ENCODE peak calls at places on chromosomes 12 and 14, in seven cellular contexts. B is CD4-positive, alpha-beta T cell; W is GM10248; K is WTC11; J is BJ; T is AG04450; C is astrocyte. A is an unnamed sample.

GRCh38 chr12:101490286-101490920 is 15.3 kb downstream of the SPIC start:
- DNase-seq in B (no peak), W (peak; percentile 34), K (peak; percentile 41), J (no peak), T (no peak), C (no peak), A (peak; percentile 35)

GRCh38 chr12:27012239-27012981 is 1.8 kb downstream of the TM7SF3 start:
- DNase-seq in B (no peak), W (no peak), K (no peak), J (no peak), T (no peak), C (no peak), A (no peak)

GRCh38 chr14:95110178-95110577 is 47.2 kb downstream of the DICER1 start:
- DNase-seq in B (no peak), W (no peak), K (no peak), J (no peak), T (no peak), C (no peak), A (no peak)

GRCh38 chr14:34496679-34497513 is 34.9 kb upstream of the SPTSSA start:
- DNase-seq in B (no peak), W (no peak), K (peak; percentile 45), J (peak; percentile 92), T (peak; percentile 98), C (peak; percentile 100), A (no peak)

GRCh38 chr12:117538926-117539325 is 177.5 kb upstream of the NOS1 start:
- DNase-seq in B (no peak), W (no peak), K (no peak), J (no peak), T (no peak), C (no peak), A (no peak)

GRCh38 chr14:34065690-34066391 is 115.0 kb upstream of the EGLN3 start:
- DNase-seq in B (no peak), W (no peak), K (no peak), J (no peak), T (no peak), C (no peak), A (no peak)

GRCh38 chr12:93200291-93200917 is 177.3 kb upstream of the NUDT4 start:
- DNase-seq in B (no peak), W (peak; percentile 17), K (no peak), J (no peak), T (no peak), C (peak; percentile 53), A (peak; percentile 10)

GRCh38 chr14:96631621-96632362 is 129.6 kb downstream of the PAPOLA start:
- DNase-seq in B (no peak), W (no peak), K (no peak), J (no peak), T (no peak), C (no peak), A (no peak)

GRCh38 chr14:103220134-103220981 is 97.1 kb downstream of the TNFAIP2 start:
- DNase-seq in B (no peak), W (no peak), K (peak; percentile 43), J (no peak), T (no peak), C (no peak), A (no peak)

DNA sequence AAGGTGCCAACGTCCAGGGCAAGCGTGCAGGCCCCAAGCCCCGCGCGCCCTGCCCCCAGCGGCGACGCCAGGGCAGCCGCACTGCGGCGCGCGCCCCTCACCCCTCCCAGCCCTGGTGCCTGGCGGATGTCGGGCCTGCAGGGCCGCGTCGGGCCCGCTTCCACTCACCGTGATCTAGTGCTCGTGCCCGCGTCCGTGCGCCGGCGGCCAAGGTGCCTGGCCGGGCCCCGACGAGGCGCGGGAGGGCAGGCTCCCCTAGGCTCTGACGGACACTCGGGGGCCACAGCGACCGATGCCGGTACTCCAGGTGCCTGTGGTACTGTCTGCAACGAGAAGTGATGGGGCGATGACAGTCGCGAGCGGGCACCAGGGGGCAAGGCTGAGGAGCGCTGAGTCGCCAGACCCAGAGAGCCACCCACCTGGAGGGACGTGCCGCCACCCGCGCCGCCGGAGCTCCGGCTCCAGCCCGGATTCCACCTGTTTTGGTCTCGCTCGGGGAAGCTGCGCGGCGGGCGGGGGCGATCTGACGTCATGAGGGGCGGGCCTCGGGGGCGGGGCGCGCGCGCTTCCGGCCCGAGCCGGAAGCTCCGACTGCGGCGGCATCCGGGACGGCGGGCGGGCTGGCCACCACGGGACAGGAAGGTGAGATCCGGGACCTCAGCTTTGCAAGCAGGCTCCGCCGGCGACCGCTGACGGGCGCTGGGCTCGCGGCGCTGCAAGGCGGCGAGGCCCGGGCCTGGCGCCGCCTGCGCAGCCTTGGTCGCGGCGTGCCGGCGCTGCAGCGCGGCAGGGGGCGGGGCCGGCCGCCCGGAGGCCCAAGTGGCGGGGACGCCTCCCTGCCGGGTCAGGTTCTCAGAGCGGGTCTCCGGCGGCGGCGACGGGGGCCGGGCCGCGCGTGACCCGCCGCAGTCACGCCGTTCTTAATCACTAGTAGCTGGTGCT is at the start of the genes LYSET and MOAP1:
- DNase-seq in B (peak; percentile 91), W (peak; percentile 94), K (peak; percentile 89), J (no peak), T (peak; percentile 36), C (peak; percentile 73), A (peak; percentile 92)
- TF ChIP-seq CTCF in B (peak; percentile 29), W (peak; percentile 27), K (no peak), J (no peak), T (no peak), C (no peak), A (peak; percentile 11)

GRCh38 chr12:42143401-42144173 is 1.1 kb downstream of the GXYLT1 start:
- DNase-seq in B (no peak), W (peak; percentile 13), K (no peak), J (no peak), T (no peak), C (peak; percentile 25), A (no peak)

GRCh38 chr12:42145197-42145549 is 499 bp upstream of the GXYLT1 start:
- DNase-seq in B (no peak), W (no peak), K (no peak), J (no peak), T (no peak), C (no peak), A (peak; percentile 6)

GRCh38 chr12:42144174-42144423 is 575 bp downstream of the GXYLT1 start:
- DNase-seq in B (no peak), W (no peak), K (peak; percentile 30), J (no peak), T (no peak), C (no peak), A (no peak)

GRCh38 chr12:42145552-42146215 is 1.0 kb upstream of the GXYLT1 start:
- DNase-seq in B (no peak), W (no peak), K (no peak), J (no peak), T (no peak), C (no peak), A (no peak)

GRCh38 chr12:42144424-42145196 is at the start of gene GXYLT1:
- DNase-seq in B (peak; percentile 80), W (peak; percentile 95), K (peak; percentile 88), J (peak; percentile 57), T (peak; percentile 76), C (peak; percentile 88), A (peak; percentile 81)
- TF ChIP-seq CTCF in B (no peak), W (no peak), K (no peak), J (no peak), T (no peak), C (no peak), A (no peak)

GRCh38 chr14:50335389-50335788 is 23.3 kb downstream of the DMAC2L start:
- DNase-seq in B (no peak), W (no peak), K (peak; percentile 33), J (no peak), T (no peak), C (peak; percentile 56), A (no peak)
- TF ChIP-seq CTCF in B (no peak), W (no peak), K (no peak), J (no peak), T (peak; percentile 12), C (no peak), A (no peak)

GRCh38 chr14:106843951-106844483 is 1317.6 kb downstream of the TMEM121 start:
- DNase-seq in B (peak; percentile 39), W (peak; percentile 36), K (no peak), J (no peak), T (no peak), C (no peak), A (peak; percentile 40)

GRCh38 chr14:106843376-106843775 is 1317.0 kb downstream of the TMEM121 start:
- DNase-seq in B (no peak), W (no peak), K (no peak), J (no peak), T (no peak), C (no peak), A (no peak)

GRCh38 chr14:106841701-106842100 is 1315.3 kb downstream of the TMEM121 start:
- DNase-seq in B (no peak), W (no peak), K (no peak), J (no peak), T (no peak), C (no peak), A (no peak)

GRCh38 chr14:106844608-106845285 is 1318.4 kb downstream of the TMEM121 start:
- DNase-seq in B (peak; percentile 74), W (peak; percentile 77), K (no peak), J (no peak), T (no peak), C (no peak), A (peak; percentile 65)

DNA sequence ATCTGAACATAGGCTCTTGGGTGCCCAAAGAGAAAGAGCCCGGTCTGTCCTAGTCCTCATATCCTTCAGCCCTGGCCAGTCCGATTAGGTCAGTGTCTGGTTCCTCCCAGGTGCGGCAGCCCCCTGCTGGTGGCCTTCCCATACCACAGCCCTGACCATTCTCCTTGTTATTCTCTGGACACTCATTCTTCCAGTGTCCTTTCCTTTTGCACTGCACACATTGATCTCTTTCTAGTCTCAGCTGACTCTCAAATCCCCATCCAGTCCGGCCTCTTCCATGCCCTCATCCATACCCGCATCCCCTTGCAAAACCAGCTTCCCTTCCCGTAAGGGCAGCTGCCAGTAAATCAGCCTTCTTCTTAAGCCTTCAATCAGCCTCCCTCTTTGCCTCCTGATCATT is 1316.3 kb downstream of the TMEM121 start:
- DNase-seq in B (no peak), W (no peak), K (no peak), J (no peak), T (no peak), C (no peak), A (no peak)
- TF ChIP-seq CTCF in B (peak; percentile 24), W (peak; percentile 53), K (no peak), J (no peak), T (no peak), C (no peak), A (no peak)

A was measured in activated CD8-positive, alpha-beta T cell treated with anti-CD3 and anti-CD28 coated beads for 36 hours.